ENCODE peak calls at places on chromosome 17, in seven cellular contexts. J, E, H, Z, F, Y and T are unnamed samples.
A peak's percentile ranks its signal among the peaks of the same experiment; 100 is the strongest.

GRCh38 chr17:72404872-72405271 is 284.1 kb downstream of the SOX9 start:
- DNase-seq in Z (no peak), E (no peak), H (peak; percentile 76), Y (no peak), F (no peak), J (no peak), T (no peak)

GRCh38 chr17:6567528-6568185 is 11.3 kb upstream of the PITPNM3 start:
- DNase-seq in E (peak; percentile 29), Y (no peak), H (peak; percentile 43), Z (no peak), J (no peak), F (peak; percentile 57), T (peak; percentile 84)

GRCh38 chr17:72765357-72766153 is 326.9 kb downstream of the SLC39A11 start:
- DNase-seq in H (no peak), Z (no peak), J (no peak), E (no peak), Y (no peak), F (no peak), T (no peak)

GRCh38 chr17:35373984-35374765 is 754 bp upstream of the SLFN11 start:
- DNase-seq in Z (peak; percentile 69), E (peak; percentile 61), H (peak; percentile 52), F (peak; percentile 62), Y (peak; percentile 17), J (peak; percentile 69), T (no peak)

GRCh38 chr17:73690581-73691135 is 46.4 kb upstream of the SDK2 start:
- DNase-seq in Z (no peak), E (no peak), J (no peak), Y (no peak), F (peak; percentile 47), H (peak; percentile 11), T (no peak)

GRCh38 chr17:32805029-32805976 is 71.6 kb downstream of the MYO1D start:
- DNase-seq in Z (no peak), H (no peak), Y (no peak), J (no peak), F (no peak), E (no peak), T (no peak)

GRCh38 chr17:73343168-73343634 is 31.4 kb upstream of the CDC42EP4 start:
- DNase-seq in J (peak; percentile 59), Y (peak; percentile 53), H (peak; percentile 91), E (no peak), Z (peak; percentile 67), F (peak; percentile 81), T (no peak)

GRCh38 chr17:6910987-6911603 is 79.6 kb upstream of the TEKT1 start:
- DNase-seq in F (no peak), Y (peak; percentile 67), J (no peak), Z (no peak), H (peak; percentile 74), E (no peak), T (no peak)

GRCh38 chr17:7356779-7357178 is 1.8 kb downstream of the TMEM95 start:
- DNase-seq in Z (no peak), F (no peak), J (no peak), Y (no peak), E (no peak), H (no peak), T (no peak)

GRCh38 chr17:48749621-48750553 is 21.3 kb upstream of the HOXB13 start:
- DNase-seq in Z (no peak), J (no peak), F (no peak), E (no peak), H (no peak), Y (no peak), T (no peak)

GRCh38 chr17:77356109-77356689 is 215.4 kb downstream of the SEC14L1 start:
- DNase-seq in J (no peak), Z (no peak), E (no peak), H (no peak), F (no peak), Y (no peak), T (no peak)

GRCh38 chr17:41678907-41679739 is 9.6 kb upstream of the EIF1 start:
- DNase-seq in Z (no peak), E (no peak), H (peak; percentile 49), F (no peak), J (no peak), Y (no peak), T (no peak)

GRCh38 chr17:77473615-77474226 is 333.0 kb downstream of the SEC14L1 start:
- DNase-seq in J (no peak), Z (no peak), F (no peak), E (no peak), H (peak; percentile 46), Y (no peak), T (no peak)

GRCh38 chr17:64357191-64357981 is 33.3 kb downstream of the PECAM1 start:
- DNase-seq in E (no peak), J (peak; percentile 66), H (no peak), Y (no peak), F (no peak), Z (peak; percentile 58), T (peak; percentile 19)

GRCh38 chr17:35973333-35974260 is 7.7 kb downstream of the CCL16 start:
- DNase-seq in H (no peak), J (peak; percentile 25), Z (no peak), F (no peak), Y (no peak), E (no peak), T (no peak)

GRCh38 chr17:48840441-48840840 is 9.6 kb downstream of the CALCOCO2 start:
- DNase-seq in F (no peak), H (no peak), J (no peak), Y (no peak), Z (no peak), E (no peak), T (no peak)

GRCh38 chr17:13599168-13599577 is 2.6 kb downstream of the HS3ST3A1 start:
- DNase-seq in F (no peak), E (no peak), J (no peak), Y (no peak), Z (no peak), H (no peak), T (no peak)

GRCh38 chr17:37283414-37283961 is 92.3 kb upstream of the C17orf78 start:
- DNase-seq in H (no peak), F (no peak), Y (no peak), E (no peak), J (no peak), Z (no peak), T (no peak)

GRCh38 chr17:4950075-4950756 is 703 bp upstream of the ENO3 start:
- DNase-seq in Z (peak; percentile 82), Y (peak; percentile 67), F (peak; percentile 77), E (peak; percentile 86), H (no peak), J (peak; percentile 48), T (no peak)

GRCh38 chr17:76912585-76912984 is 44.4 kb downstream of the MGAT5B start:
- DNase-seq in J (no peak), F (no peak), H (no peak), Z (no peak), Y (no peak), E (no peak), T (no peak)

GRCh38 chr17:36128411-36128978 is 24.9 kb downstream of the CCL4 start:
- DNase-seq in H (no peak), E (no peak), J (no peak), Y (no peak), F (no peak), Z (no peak), T (no peak)

GRCh38 chr17:40090234-40091111 is 9.9 kb downstream of the NR1D1 start:
- DNase-seq in F (no peak), Y (no peak), Z (no peak), E (no peak), H (no peak), J (peak; percentile 28), T (no peak)
- H3K4me1 ChIP-seq in F (peaks cover 6% of the 10 kb centered on the region), Y (peaks cover 10% of the 10 kb centered on the region), Z (peaks cover 72% of the 10 kb centered on the region), E (no peaks in the 10 kb centered on the region), H (no peaks in the 10 kb centered on the region), J (peaks cover 70% of the 10 kb centered on the region), T (no peaks in the 10 kb centered on the region)

GRCh38 chr17:62692721-62693431 is 65.4 kb downstream of the MRC2 start:
- DNase-seq in J (no peak), Y (peak; percentile 56), F (peak; percentile 77), Z (no peak), H (peak; percentile 29), E (no peak), T (no peak)

GRCh38 chr17:62692159-62692651 is 64.7 kb downstream of the MRC2 start:
- DNase-seq in E (no peak), Z (no peak), J (no peak), Y (no peak), H (no peak), F (no peak), T (no peak)

GRCh38 chr17:62696726-62697490 is 69.4 kb downstream of the MRC2 start:
- DNase-seq in E (no peak), Y (no peak), F (no peak), J (no peak), Z (no peak), H (no peak), T (peak; percentile 47)

GRCh38 chr17:62693616-62694415 is 66.3 kb downstream of the MRC2 start:
- DNase-seq in F (no peak), Y (no peak), H (no peak), J (no peak), E (no peak), Z (no peak), T (no peak)

DNA sequence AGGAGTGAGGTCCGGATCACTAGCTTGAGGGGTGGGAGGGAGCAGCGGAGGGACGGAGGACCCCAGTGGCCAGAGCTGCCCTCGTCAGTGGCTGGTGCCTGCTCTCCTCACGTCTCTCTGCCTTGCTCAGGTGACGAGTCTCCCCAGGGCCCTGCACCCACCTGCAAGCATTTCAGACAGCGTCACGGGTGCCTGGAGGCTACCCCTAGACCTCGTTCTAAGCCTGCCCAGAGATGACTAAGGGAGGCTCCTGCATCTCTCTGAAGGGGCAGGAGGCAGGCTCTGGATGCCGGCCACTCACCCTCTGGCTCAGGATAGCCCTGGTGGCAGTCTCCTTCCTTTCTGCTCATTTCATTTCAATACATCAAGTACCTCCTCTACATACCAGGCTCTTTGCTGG is 68.8 kb downstream of the MRC2 start:
- DNase-seq in J (no peak), F (no peak), Y (no peak), H (no peak), E (no peak), Z (no peak), T (no peak)
- TF ChIP-seq CTCF in J (no peak), F (no peak), Y (no peak), H (no peak), E (no peak), Z (no peak), T (no peak)

DNA sequence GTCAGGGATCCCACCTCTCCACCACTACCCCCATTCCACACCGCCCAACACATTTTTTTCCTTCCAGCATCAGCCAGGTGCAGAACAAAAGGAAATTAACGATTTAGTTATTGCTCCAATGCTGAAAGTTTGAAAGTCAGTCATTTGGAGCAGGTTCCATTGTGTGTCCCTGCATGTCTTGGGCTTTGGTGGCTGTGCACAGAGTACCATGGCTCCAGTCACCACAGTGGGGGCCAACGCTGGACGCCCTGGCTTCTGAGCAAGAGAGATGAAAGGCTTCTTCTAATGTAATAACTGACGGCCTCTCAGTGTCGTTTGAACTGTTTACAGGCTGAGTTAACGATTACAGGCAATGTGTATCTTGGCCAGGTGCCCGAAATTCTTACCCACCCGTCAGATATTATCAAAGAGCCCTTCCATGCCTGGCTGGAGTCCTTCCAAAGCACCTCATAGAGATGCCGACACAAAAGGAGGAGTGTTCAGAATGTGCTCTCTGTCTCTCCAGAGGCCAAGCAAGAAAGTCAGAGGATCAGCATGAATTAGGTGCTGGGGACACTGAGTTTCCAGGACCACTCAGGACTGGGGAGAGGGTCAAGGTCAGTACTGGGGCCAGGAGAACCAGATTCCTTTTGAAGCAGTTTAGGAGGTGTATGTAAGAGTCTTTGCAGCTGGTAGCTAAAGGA is 25.9 kb downstream of the RNF43 start:
- DNase-seq in F (no peak), E (peak; percentile 81), Y (peak; percentile 89), J (no peak), H (peak; percentile 25), Z (no peak), T (peak; percentile 95)
- H3K4me3 ChIP-seq in F (no peak overlapping the region), E (no peak overlapping the region), Y (no peak overlapping the region), J (no peak overlapping the region), H (no peak overlapping the region), Z (no peak overlapping the region), T (no peak overlapping the region)

GRCh38 chr17:17693955-17694228 is 12.6 kb downstream of the RAI1 start:
- DNase-seq in F (no peak), E (no peak), Z (no peak), Y (no peak), H (no peak), J (no peak), T (no peak)
- H3K4me1 ChIP-seq in F (peaks cover 33% of the 10 kb centered on the region), E (peaks cover 66% of the 10 kb centered on the region), Z (peaks cover 90% of the 10 kb centered on the region), Y (peaks cover 25% of the 10 kb centered on the region), H (peaks cover 59% of the 10 kb centered on the region), J (peaks cover 75% of the 10 kb centered on the region), T (peaks cover 74% of the 10 kb centered on the region)